ENCODE peak calls at places on chromosomes 11 and 22, in six cellular contexts. E, M, V, I, F and T are unnamed samples.

GRCh38 chr11:2380807-2381350 is 3.8 kb downstream of the CD81 start:
- DNase-seq in E (no peak), M (no peak), V (peak), I (no peak), F (no peak), T (no peak)

GRCh38 chr22:20205964-20206708 is 55.3 kb upstream of the CCDC188 start:
- DNase-seq in E (peak), M (peak), V (peak), I (peak), F (peak), T (peak)

GRCh38 chr11:14114269-14114668 is 151.7 kb downstream of the SPON1 start:
- DNase-seq in E (no peak), M (no peak), V (no peak), I (no peak), F (no peak), T (no peak)

GRCh38 chr11:120125005-120125404 is 12.9 kb downstream of the TRIM29 start:
- DNase-seq in E (no peak), M (peak), V (no peak), I (no peak), F (no peak), T (no peak)

GRCh38 chr11:111735262-111736116 is 30.7 kb downstream of the PPP2R1B start:
- DNase-seq in E (no peak), M (no peak), V (peak), I (no peak), F (no peak), T (no peak)

GRCh38 chr11:102883132-102883531 is 8.3 kb upstream of the MMP12 start:
- DNase-seq in E (no peak), M (no peak), V (no peak), I (no peak), F (no peak), T (no peak)

GRCh38 chr11:116893437-116893836 is 56.0 kb upstream of the APOA1 start:
- DNase-seq in E (no peak), M (no peak), V (no peak), I (no peak), F (no peak), T (no peak)

GRCh38 chr11:27904358-27905055 is 203.4 kb downstream of the KIF18A start:
- DNase-seq in E (no peak), M (no peak), V (no peak), I (no peak), F (no peak), T (no peak)

GRCh38 chr11:101323997-101324396 is 194.4 kb upstream of the PGR start:
- DNase-seq in E (no peak), M (no peak), V (no peak), I (no peak), F (no peak), T (no peak)